ENCODE peak calls at places on chromosomes 12 and 14, in four cellular contexts. H is K562, C is GM12878, U is SK-N-SH. J is an unnamed sample.

GRCh38 chr14:61547186-61548121 is 147.9 kb upstream of the HIF1A start:
- DNase-seq in H (no peak), C (no peak), U (no peak), J (no peak)

GRCh38 chr12:25550186-25550585 is 2.9 kb downstream of the LMNTD1 start:
- DNase-seq in H (no peak), C (no peak), U (no peak), J (no peak)

GRCh38 chr12:96063046-96063445 is 27.7 kb upstream of the LTA4H start:
- DNase-seq in H (no peak), C (no peak), U (peak; percentile 37), J (no peak)

GRCh38 chr14:61461808-61462275 is 140.5 kb downstream of the PRKCH start:
- DNase-seq in H (peak; percentile 51), C (no peak), U (peak; percentile 44), J (no peak)

GRCh38 chr12:109881752-109882151 is 1.4 kb upstream of the GLTP start:
- DNase-seq in H (no peak), C (no peak), U (no peak), J (no peak)

GRCh38 chr12:72692338-72692737 is 420.2 kb downstream of the TRHDE start:
- DNase-seq in H (no peak), C (no peak), U (peak; percentile 16), J (no peak)

GRCh38 chr12:3204143-3204542 is 127.0 kb downstream of the TSPAN9 start:
- DNase-seq in H (no peak), C (no peak), U (no peak), J (peak; percentile 23)

GRCh38 chr12:57389033-57389432 is 41.8 kb downstream of the R3HDM2 start:
- DNase-seq in H (no peak), C (no peak), U (no peak), J (no peak)

GRCh38 chr14:99055019-99055418 is 217.0 kb downstream of the BCL11B start:
- DNase-seq in H (no peak), C (no peak), U (no peak), J (no peak)

GRCh38 chr12:107372229-107372658 is 278.9 kb upstream of the CRY1 start:
- DNase-seq in H (no peak), C (no peak), U (no peak), J (no peak)

GRCh38 chr12:16324300-16324699 is 23.1 kb upstream of the MGST1 start:
- DNase-seq in H (no peak), C (no peak), U (no peak), J (no peak)

GRCh38 chr14:105682956-105683570 is 156.7 kb downstream of the TMEM121 start:
- DNase-seq in H (no peak), C (no peak), U (no peak), J (no peak)

GRCh38 chr12:2161478-2161877 is 108.7 kb downstream of the CACNA1C start:
- DNase-seq in H (no peak), C (no peak), U (no peak), J (no peak)

GRCh38 chr14:37122288-37122687 is 50.1 kb downstream of the SLC25A21 start:
- DNase-seq in H (no peak), C (no peak), U (no peak), J (no peak)

GRCh38 chr14:31456841-31457664 is at the start of gene DTD2:
- DNase-seq in H (peak; percentile 91), C (peak; percentile 74), U (peak; percentile 94), J (peak; percentile 93)

GRCh38 chr12:110577717-110578521 is 5.2 kb downstream of the PPTC7 start:
- DNase-seq in H (no peak), C (peak; percentile 84), U (no peak), J (no peak)

GRCh38 chr12:79266511-79267129 is 402.0 kb downstream of the SYT1 start:
- DNase-seq in H (no peak), C (no peak), U (no peak), J (no peak)

GRCh38 chr14:23154876-23155587 is 28.4 kb downstream of the SLC7A8 start:
- DNase-seq in H (peak; percentile 45), C (no peak), U (no peak), J (peak; percentile 44)

GRCh38 chr14:100661340-100661712 is 65.4 kb upstream of the DLK1 start:
- DNase-seq in H (no peak), C (no peak), U (no peak), J (no peak)
- TF ChIP-seq MAX in H (no peak), C (no peak), U (no peak), J (no peak)

GRCh38 chr12:93390025-93390424 is 12.3 kb downstream of the NUDT4 start:
- DNase-seq in H (no peak), C (no peak), U (no peak), J (no peak)

GRCh38 chr12:93390565-93391297 is 13.0 kb downstream of the NUDT4 start:
- DNase-seq in H (no peak), C (no peak), U (no peak), J (no peak)

DNA sequence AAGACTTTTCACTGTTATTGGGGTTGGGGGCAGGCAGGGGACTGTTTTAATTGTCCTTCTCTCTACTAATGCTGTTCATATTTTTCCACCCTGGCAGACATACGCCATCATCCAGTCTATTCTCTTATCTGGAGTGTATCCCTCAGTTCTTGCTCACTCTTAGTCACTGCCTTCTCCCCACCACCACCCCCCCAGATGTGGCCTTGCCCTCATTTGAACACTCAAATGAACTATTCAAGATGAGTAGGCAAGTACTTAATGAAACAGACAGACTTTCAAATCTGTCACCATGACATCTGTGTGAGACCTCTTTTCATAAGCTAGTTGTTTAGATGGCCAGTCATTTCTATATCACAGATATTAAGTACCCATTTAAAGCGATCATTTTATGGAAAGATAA is 10.1 kb downstream of the NUDT4 start:
- DNase-seq in H (no peak), C (no peak), U (no peak), J (no peak)
- TF ChIP-seq USF1 in H (no peak), C (no peak), U (no peak), J (no peak)

GRCh38 chr14:64986578-64987571 is at the start of gene FNTB:
- DNase-seq in H (peak; percentile 86), C (peak; percentile 94), U (peak; percentile 92), J (peak; percentile 96)

GRCh38 chr14:64990939-64991338 is 4.2 kb downstream of the FNTB start:
- DNase-seq in H (no peak), C (no peak), U (no peak), J (no peak)

GRCh38 chr14:64992328-64992885 is 5.7 kb downstream of the FNTB start:
- DNase-seq in H (no peak), C (no peak), U (no peak), J (no peak)

GRCh38 chr14:64993263-64993662 is 6.6 kb downstream of the FNTB start:
- DNase-seq in H (no peak), C (no peak), U (no peak), J (no peak)

GRCh38 chr14:64990291-64990690 is 3.6 kb downstream of the FNTB start:
- DNase-seq in H (no peak), C (no peak), U (no peak), J (no peak)
- TF ChIP-seq MAX in H (no peak), C (no peak), U (no peak), J (no peak)

DNA sequence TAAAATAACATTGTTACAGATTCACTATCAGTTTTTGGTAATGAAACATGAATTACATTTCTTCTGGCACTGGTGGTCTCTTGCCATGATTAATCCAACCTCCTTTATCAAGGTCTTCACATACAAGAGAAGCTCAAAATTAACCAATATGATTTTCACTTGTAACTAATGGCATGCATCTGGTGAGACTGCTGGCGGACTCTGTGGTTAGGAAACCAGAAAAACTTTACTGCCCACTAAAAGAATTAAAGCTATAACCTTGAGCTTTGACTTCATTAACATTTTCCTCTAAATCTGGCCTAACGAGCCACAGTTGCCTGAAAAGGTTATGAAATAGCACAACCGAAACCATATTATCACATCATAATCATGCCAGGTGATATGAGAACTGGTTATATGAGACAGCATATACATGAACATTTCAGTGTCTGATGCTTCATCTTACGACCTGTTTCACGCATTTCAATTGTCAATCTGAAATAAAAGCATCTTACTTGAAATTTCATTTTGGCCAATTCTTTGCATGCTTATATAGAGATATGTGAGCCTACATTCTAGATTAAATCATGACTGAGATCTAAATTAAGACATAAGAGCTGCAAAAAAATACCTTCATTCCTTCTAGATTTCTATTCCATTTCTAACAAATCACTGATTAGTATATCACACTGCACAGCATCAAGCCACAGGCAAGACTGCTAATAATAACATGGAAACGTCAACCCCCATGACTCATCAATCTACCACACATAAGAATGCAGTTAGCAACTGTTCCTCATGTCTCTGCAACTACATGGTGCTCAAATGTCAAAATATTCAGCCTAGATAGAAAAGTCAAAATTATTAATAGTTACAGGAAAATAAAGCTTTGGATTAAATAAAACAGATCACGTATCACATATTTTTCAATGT is 89.3 kb downstream of the OSBPL8 start:
- DNase-seq in H (peak; percentile 36), C (peak; percentile 25), U (peak; percentile 3), J (no peak)
- TF ChIP-seq USF1 in H (no peak), C (no peak), U (no peak), J (no peak)

DNA sequence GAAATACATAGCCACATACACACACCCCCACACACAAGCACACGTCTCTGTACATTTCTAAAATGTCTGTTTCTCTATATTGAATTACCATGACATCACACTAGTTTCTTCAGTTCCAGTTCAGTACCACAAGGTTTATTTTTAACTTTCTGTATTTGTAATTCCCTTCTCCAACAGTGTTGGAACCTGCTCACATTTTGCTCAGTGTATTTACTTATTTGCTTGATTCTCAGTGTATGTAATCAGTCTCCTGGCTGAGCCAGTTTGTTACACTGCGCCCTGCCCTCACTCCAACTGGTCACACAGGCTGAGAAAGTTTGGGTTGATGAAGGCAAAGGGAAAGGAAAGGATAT is 67.1 kb downstream of the MON2 start:
- DNase-seq in H (no peak), C (no peak), U (no peak), J (no peak)
- TF ChIP-seq MAX in H (no peak), C (no peak), U (no peak), J (no peak)

GRCh38 chr12:42638011-42638410 is 48.5 kb upstream of the PRICKLE1 start:
- DNase-seq in H (no peak), C (no peak), U (no peak), J (no peak)

GRCh38 chr12:42638697-42639096 is 49.2 kb upstream of the PRICKLE1 start:
- DNase-seq in H (no peak), C (no peak), U (no peak), J (no peak)

GRCh38 chr12:42643881-42644579 is 54.5 kb upstream of the PRICKLE1 start:
- DNase-seq in H (no peak), C (no peak), U (peak; percentile 35), J (no peak)

GRCh38 chr12:42636993-42637392 is 47.4 kb upstream of the PRICKLE1 start:
- DNase-seq in H (no peak), C (no peak), U (no peak), J (no peak)

GRCh38 chr12:42641231-42641630 is 51.7 kb upstream of the PRICKLE1 start:
- DNase-seq in H (no peak), C (no peak), U (no peak), J (no peak)
- TF ChIP-seq USF1 in H (no peak), C (no peak), U (no peak), J (no peak)